ENCODE peak calls at places on chromosomes 3 and 15, in nine cellular contexts. C is breast epithelium, H is epithelial cell of esophagus, J is GM23338, I is psoas muscle, K is adrenal gland, B is fibroblast of lung, W is GM23248, D is cardiac fibroblast. S is an unnamed sample.

GRCh38 chr15:28984421-28985375 is 98.9 kb downstream of the APBA2 start:
- DNase-seq in J (no peak), W (peak; percentile 9), D (peak; percentile 60), I (no peak), K (peak; percentile 85), C (peak; percentile 17), B (peak; percentile 71), H (peak; percentile 20), S (peak; percentile 46)

GRCh38 chr15:26773485-26773877 is 615 bp upstream of the GABRB3 start:
- DNase-seq in H (no peak), D (no peak), K (no peak), W (no peak), C (no peak), J (peak; percentile 46), B (no peak), I (no peak), S (no peak)

GRCh38 chr3:46882377-46883015 is 5.0 kb downstream of the PTH1R start:
- DNase-seq in D (peak; percentile 56), W (peak; percentile 52), H (no peak), B (peak; percentile 52), J (peak; percentile 66), I (no peak), K (no peak), C (no peak), S (peak; percentile 82)

GRCh38 chr3:48157950-48158376 is 30.3 kb downstream of the CDC25A start:
- DNase-seq in K (peak; percentile 78), B (peak; percentile 77), D (peak; percentile 83), C (no peak), J (peak; percentile 87), W (peak; percentile 75), I (peak; percentile 60), H (peak; percentile 71), S (peak; percentile 63)

GRCh38 chr15:31327674-31328424 is 1.2 kb downstream of the KLF13 start:
- DNase-seq in J (peak; percentile 60), H (peak; percentile 72), B (peak; percentile 45), C (peak; percentile 41), K (no peak), W (peak; percentile 77), D (peak; percentile 63), I (peak; percentile 56), S (peak; percentile 78)

GRCh38 chr3:98701276-98701675 is 61.9 kb upstream of the ST3GAL6 start:
- DNase-seq in C (no peak), B (no peak), H (no peak), J (no peak), D (no peak), W (no peak), I (no peak), K (no peak), S (no peak)

GRCh38 chr3:126441256-126441880 is 34.3 kb downstream of the ZXDC start:
- DNase-seq in W (no peak), I (no peak), J (no peak), D (no peak), C (no peak), H (no peak), B (no peak), K (peak; percentile 37), S (no peak)

GRCh38 chr3:119330181-119330580 is 36.0 kb downstream of the ARHGAP31 start:
- DNase-seq in J (no peak), B (no peak), W (no peak), I (no peak), H (no peak), C (no peak), K (no peak), D (no peak), S (no peak)

DNA sequence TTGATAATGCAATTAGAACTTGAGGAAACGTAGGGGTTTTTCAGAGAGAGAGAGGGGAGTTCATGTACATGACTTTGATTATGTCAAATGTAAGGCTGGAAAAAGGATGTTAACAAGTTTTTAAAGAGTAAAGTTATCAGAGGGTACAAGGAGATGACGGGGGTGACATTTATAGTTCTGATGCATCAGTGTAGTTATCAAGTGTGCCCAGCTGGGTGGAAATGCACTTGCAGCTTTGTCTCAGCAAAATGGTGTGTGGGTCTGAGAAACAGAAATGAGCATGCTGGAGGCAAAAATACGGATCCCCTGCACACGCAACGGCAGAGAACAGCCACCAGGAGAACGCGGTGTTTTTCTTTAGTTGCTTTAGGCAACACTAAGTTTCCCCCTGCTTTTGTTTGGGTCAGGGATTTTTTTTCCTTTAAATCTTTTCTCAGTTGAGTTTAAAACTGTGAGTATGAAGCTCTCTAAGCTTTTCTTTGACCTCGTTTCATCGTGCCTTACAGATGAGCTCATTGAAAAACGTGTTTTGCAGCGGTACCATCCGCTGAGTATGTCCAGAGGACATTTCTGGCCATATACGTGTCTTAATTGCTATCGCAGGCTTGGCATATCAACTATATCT is 205.4 kb downstream of the PDZRN3 start:
- DNase-seq in J (peak; percentile 74), C (no peak), H (peak; percentile 65), D (peak; percentile 42), B (peak; percentile 68), K (no peak), I (no peak), W (peak; percentile 94), S (peak; percentile 79)
- H3K4me3 ChIP-seq in J (no peak overlapping the region), C (no peak overlapping the region), H (no peak overlapping the region), D (no peak overlapping the region), B (no peak overlapping the region), K (no peak overlapping the region), I (no peak overlapping the region), W (peak overlapping the region; percentile 58), S (peak overlapping the region; percentile 63)

DNA sequence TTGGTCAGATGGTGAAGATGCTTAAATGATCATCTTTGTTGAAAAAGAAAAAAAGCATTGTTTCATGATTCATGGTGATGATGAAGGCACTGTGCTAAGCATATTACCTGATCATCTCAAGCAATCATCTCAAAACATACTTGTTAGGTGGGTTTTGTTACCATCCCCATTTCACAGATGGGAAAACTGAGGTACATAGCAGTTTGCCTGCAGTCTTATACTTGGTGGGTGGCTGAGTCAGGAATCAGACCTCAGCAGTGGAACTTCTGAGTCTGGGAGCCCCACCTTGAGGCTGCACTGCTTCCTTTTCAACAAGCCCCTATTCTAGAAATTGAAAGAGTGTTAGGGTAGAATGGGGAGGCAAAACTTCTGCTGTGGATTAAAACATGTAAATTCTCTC is 341.1 kb downstream of the THSD4 start:
- DNase-seq in H (no peak), K (no peak), D (no peak), C (no peak), B (no peak), W (no peak), I (no peak), J (no peak), S (no peak)
- H3K4me3 ChIP-seq in H (no peak overlapping the region), K (no peak overlapping the region), D (no peak overlapping the region), C (no peak overlapping the region), B (no peak overlapping the region), W (no peak overlapping the region), I (no peak overlapping the region), J (no peak overlapping the region), S (no peak overlapping the region)

DNA sequence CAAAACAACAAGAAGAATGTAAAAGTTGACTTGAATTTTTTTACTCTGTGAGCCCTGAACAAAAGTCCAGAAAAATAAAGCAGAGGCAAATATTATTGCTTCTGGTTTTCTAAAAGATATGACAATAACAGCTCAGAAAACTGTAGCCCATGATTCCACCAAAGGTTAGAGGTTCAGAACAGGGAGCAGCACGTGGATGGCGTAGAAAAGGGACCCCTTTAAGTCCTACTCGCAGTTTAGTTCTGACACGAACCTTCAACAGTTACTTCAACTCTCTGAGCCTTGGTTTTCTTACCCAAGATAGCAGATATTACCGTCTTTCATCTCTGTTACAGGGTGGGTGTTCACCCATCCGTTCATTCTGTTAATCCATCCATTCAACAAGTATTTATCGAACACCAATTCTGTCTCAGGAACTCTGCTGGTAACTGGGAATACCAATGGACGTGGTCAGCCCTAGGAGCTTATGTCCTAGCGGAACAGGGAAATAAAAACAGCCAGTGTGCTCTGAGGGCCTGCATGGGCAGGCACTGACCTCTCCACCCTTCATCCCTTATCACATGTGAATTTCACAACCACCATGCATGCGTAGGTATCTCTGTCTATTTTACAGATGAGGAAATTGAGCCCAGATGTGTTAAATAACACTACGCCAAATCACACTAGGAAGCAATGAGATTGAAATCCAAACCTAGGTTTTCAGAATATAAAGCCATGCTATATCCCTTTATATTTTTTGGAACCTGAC is 274.2 kb upstream of the ICE2 start:
- DNase-seq in B (no peak), D (peak; percentile 41), K (no peak), C (no peak), H (no peak), W (no peak), J (no peak), I (no peak), S (no peak)
- H3K4me3 ChIP-seq in B (no peak overlapping the region), D (no peak overlapping the region), K (no peak overlapping the region), C (no peak overlapping the region), H (no peak overlapping the region), W (no peak overlapping the region), J (no peak overlapping the region), I (peak overlapping the region; percentile 52), S (peak overlapping the region; percentile 66)

GRCh38 chr3:11739712-11740111 is 96.0 kb upstream of the VGLL4 start:
- DNase-seq in B (no peak), I (no peak), D (peak; percentile 17), H (no peak), C (no peak), J (no peak), W (peak; percentile 33), K (no peak), S (peak; percentile 22)
- H3K4me3 ChIP-seq in B (no peak overlapping the region), I (no peak overlapping the region), D (no peak overlapping the region), H (no peak overlapping the region), C (no peak overlapping the region), J (no peak overlapping the region), W (no peak overlapping the region), K (no peak overlapping the region), S (no peak overlapping the region)

S was measured in adipocyte.